ENCODE peak calls at places on chromosomes 6 and 20, in seven cellular contexts. L, A, Y, P, X, N and H are unnamed samples.

GRCh38 chr20:46558511-46558959 is 8.1 kb upstream of the OCSTAMP start:
- DNase-seq in Y (no peak), L (peak), P (peak), X (no peak), N (peak), A (peak), H (no peak)

GRCh38 chr6:7761047-7761446 is 35.1 kb downstream of the BMP6 start:
- DNase-seq in P (peak), N (no peak), Y (no peak), A (peak), L (no peak), X (no peak), H (no peak)

GRCh38 chr6:44227138-44227770 is 3.9 kb downstream of the SLC29A1 start:
- DNase-seq in Y (no peak), L (peak), P (no peak), A (no peak), X (no peak), N (no peak), H (no peak)

GRCh38 chr6:169621311-169621710 is 80.5 kb downstream of the WDR27 start:
- DNase-seq in X (no peak), P (no peak), L (no peak), N (no peak), Y (no peak), A (no peak), H (no peak)

GRCh38 chr6:131642565-131643261 is 5.6 kb downstream of the ENPP3 start:
- DNase-seq in L (no peak), Y (no peak), P (no peak), A (no peak), N (no peak), X (no peak), H (no peak)

GRCh38 chr6:27669798-27670301 is 196.9 kb upstream of the ZNF184 start:
- DNase-seq in P (peak), X (no peak), L (no peak), Y (no peak), N (no peak), A (no peak), H (no peak)

GRCh38 chr20:17938889-17939619 is 29.5 kb downstream of the SNX5 start:
- DNase-seq in Y (peak), N (peak), L (peak), P (peak), A (peak), X (peak), H (peak)

GRCh38 chr6:142940487-142940886 is 4.5 kb downstream of the HIVEP2 start:
- DNase-seq in A (peak), P (peak), Y (no peak), X (no peak), N (no peak), L (peak), H (no peak)

GRCh38 chr20:46635514-46636091 is 15.7 kb downstream of the SLC13A3 start:
- DNase-seq in N (peak), L (peak), Y (no peak), A (no peak), P (no peak), X (no peak), H (peak)

GRCh38 chr20:2619961-2620595 is 32.4 kb upstream of the NOP56 start:
- DNase-seq in Y (no peak), L (no peak), A (peak), N (no peak), X (no peak), P (peak), H (no peak)

GRCh38 chr20:54364365-54364764 is 111.0 kb upstream of the DOK5 start:
- DNase-seq in P (no peak), Y (no peak), A (no peak), N (no peak), X (no peak), L (no peak), H (no peak)

GRCh38 chr6:158853072-158853871 is 34.1 kb upstream of the EZR start:
- DNase-seq in Y (peak), A (peak), P (peak), N (peak), L (peak), X (peak), H (peak)

GRCh38 chr6:84641076-84641475 is 123.3 kb downstream of the TBX18 start:
- DNase-seq in A (peak), N (no peak), X (no peak), P (peak), Y (no peak), L (no peak), H (no peak)

GRCh38 chr6:84635081-84635745 is 129.2 kb downstream of the TBX18 start:
- DNase-seq in N (peak), X (no peak), A (peak), P (peak), L (peak), Y (no peak), H (no peak)

GRCh38 chr6:84643778-84644177 is 120.6 kb downstream of the TBX18 start:
- DNase-seq in P (no peak), A (no peak), L (no peak), N (no peak), Y (no peak), X (no peak), H (no peak)

GRCh38 chr6:84638286-84638685 is 126.1 kb downstream of the TBX18 start:
- DNase-seq in X (no peak), P (no peak), A (no peak), Y (no peak), N (no peak), L (no peak), H (no peak)

DNA sequence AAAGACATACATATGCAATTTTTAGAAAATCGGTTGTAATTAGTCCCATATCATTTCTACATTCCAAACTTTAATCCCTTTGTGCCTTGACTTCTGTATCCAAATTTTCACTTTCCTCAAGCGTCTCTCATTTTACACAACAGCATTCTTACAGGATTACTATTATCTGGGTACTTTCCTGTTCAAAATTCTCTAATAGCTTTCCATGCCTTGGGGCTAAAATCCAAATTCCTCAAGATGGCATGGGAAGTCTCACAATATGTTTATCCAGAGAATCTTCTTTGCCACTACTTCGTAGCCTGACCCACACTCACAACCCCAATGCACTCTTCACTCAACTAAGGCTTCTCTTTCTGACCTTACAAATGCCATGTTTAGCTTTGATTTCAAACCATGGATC is 125.0 kb downstream of the TBX18 start:
- DNase-seq in Y (no peak), P (no peak), L (no peak), X (no peak), N (peak), A (no peak), H (no peak)
- H3K4ac ChIP-seq in Y (no peak), P (no peak), L (no peak), X (no peak), N (no peak), A (no peak), H (no peak)

GRCh38 chr20:43434565-43434964 is 23.1 kb upstream of the SRSF6 start:
- DNase-seq in A (no peak), N (no peak), L (no peak), X (no peak), P (no peak), Y (no peak), H (no peak)
- H3K4ac ChIP-seq in A (no peak), N (no peak), L (no peak), X (no peak), P (no peak), Y (no peak), H (no peak)

DNA sequence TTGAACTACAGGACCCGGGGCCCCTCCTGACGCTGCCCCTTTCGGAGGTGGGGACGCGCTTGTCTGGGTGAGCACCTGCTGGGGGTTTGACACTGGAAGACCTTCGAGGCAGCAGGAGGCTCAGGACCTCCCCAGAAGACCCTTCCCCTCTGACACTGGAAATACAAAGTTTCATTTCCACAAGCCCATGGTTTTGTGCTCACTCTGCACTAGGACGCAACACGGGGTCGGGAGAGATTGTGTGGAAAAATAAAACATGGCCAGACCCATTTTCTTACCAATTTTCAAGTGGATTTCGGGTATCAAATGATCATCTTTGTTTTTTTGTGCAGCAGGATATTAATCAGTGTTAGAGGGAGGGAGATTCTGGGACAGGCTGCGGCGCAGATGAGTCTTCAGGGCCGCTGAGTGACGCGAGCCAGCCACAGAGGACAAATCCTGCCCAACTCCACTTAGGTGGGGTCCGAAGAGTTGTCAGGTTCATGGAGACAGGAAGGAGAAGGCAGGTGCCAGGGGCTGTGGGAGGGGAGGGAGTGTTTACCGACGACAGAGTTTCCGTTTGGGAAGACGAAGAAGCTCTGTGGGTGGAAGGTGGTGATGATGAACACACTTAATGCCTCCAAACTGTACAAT is 160.0 kb upstream of the AFDN start:
- DNase-seq in P (no peak), X (no peak), Y (no peak), N (no peak), A (no peak), L (no peak), H (no peak)
- H3K4ac ChIP-seq in P (no peak), X (no peak), Y (peak), N (no peak), A (no peak), L (no peak), H (no peak)

DNA sequence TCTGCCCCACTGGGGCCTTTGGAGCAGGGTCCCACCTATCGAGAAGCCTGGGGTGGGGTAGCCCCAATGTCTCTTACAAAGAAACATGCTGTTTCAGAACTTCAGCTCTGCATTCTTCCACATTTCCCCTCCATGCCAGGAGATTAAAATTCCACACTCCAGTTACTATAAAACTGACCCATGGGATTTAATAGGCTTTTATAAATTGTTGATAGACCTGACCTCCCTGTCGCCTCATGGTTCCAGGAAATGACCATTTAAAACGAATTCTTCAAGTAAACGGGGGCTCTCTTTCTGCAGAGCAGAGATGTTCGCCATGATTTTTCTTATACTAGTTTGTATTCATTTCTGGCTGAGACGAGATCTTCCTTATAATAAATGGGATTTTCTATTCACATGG is 19.3 kb downstream of the RIN2 start:
- DNase-seq in X (no peak), N (no peak), L (no peak), P (no peak), Y (no peak), A (no peak), H (no peak)
- H3K4ac ChIP-seq in X (no peak), N (peak), L (no peak), P (no peak), Y (no peak), A (no peak), H (no peak)

DNA sequence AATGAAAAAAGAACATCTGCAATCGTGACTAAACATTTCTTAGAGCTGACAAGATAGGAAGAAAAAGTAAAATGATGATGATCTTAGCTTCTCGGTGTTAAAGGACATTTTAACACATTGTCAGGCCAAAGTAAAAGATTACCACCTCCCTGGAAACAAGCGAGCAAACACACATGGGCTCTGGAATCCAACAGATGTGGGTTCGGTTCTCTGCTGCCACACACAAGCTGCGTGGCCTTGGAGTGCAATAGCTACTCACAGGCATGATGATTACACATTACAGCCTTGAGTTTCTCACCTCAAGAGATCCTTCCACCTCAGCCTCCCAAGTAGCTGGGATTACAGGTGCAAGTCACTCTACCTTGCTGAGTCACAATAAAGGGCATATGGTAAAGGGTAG is 7.5 kb upstream of the AAR2 start:
- DNase-seq in N (no peak), P (no peak), Y (no peak), A (no peak), L (no peak), X (no peak), H (no peak)
- H3K4ac ChIP-seq in N (no peak), P (no peak), Y (no peak), A (no peak), L (no peak), X (no peak), H (no peak)